ENCODE peak calls at places on chromosomes 11 and 22, in nine cellular contexts. B is colonic mucosa; Q is glutamatergic neuron; D is M059J; G is activated CD4-positive, alpha-beta T cell treated with anti-CD3 and anti-CD28 coated beads, Interleukin-2, amount 50 U/mL, for 24 hours; O is adrenal gland; H is skeletal muscle cell; A is HuH-7; W is testis. U is an unnamed sample.

GRCh38 chr11:121213568-121213893 is 79.0 kb upstream of the SC5D start:
- DNase-seq in B (no peak), Q (no peak), D (no peak), G (no peak), O (no peak), H (no peak), A (no peak), W (no peak), U (no peak)

GRCh38 chr22:45964372-45964771 is 12.6 kb downstream of the WNT7B start:
- DNase-seq in B (no peak), Q (no peak), D (no peak), G (no peak), O (no peak), H (no peak), A (no peak), W (no peak), U (no peak)

GRCh38 chr22:45468872-45469572 is 33.7 kb upstream of the FBLN1 start:
- DNase-seq in B (no peak), Q (no peak), D (peak), G (no peak), O (no peak), H (no peak), A (no peak), W (no peak), U (no peak)

GRCh38 chr22:37483594-37484114 is 2.5 kb downstream of the MFNG start:
- DNase-seq in B (no peak), Q (no peak), D (no peak), G (no peak), O (no peak), H (no peak), A (no peak), W (no peak), U (peak)

GRCh38 chr11:123457187-123457770 is 27.2 kb downstream of the GRAMD1B start:
- DNase-seq in B (no peak), Q (no peak), D (peak), G (no peak), O (peak), H (no peak), A (no peak), W (peak), U (no peak)

GRCh38 chr22:40541300-40541699 is 95.2 kb downstream of the MRTFA start:
- DNase-seq in B (no peak), Q (no peak), D (peak), G (no peak), O (no peak), H (no peak), A (no peak), W (no peak), U (no peak)

GRCh38 chr11:111913997-111914396 is 1.5 kb downstream of the HSPB2 start:
- DNase-seq in B (no peak), Q (no peak), D (peak), G (no peak), O (peak), H (no peak), A (no peak), W (peak), U (no peak)

GRCh38 chr11:130668751-130669150 is 220.3 kb downstream of the ADAMTS15 start:
- DNase-seq in B (no peak), Q (no peak), D (no peak), G (no peak), O (no peak), H (no peak), A (no peak), W (no peak), U (no peak)

GRCh38 chr11:29328961-29329441 is 687.8 kb downstream of the KCNA4 start:
- DNase-seq in B (no peak), Q (no peak), D (peak), G (no peak), O (no peak), H (no peak), A (peak), W (peak), U (peak)

GRCh38 chr22:26952654-26953379 is 295.4 kb downstream of the MIAT start:
- DNase-seq in B (no peak), Q (peak), D (no peak), G (no peak), O (no peak), H (no peak), A (no peak), W (no peak), U (no peak)

GRCh38 chr11:86696004-86696403 is 23.6 kb upstream of the ME3 start:
- DNase-seq in B (no peak), Q (no peak), D (peak), G (no peak), O (no peak), H (peak), A (no peak), W (no peak), U (no peak)

GRCh38 chr11:1826552-1827094 is 8.2 kb upstream of the SYT8 start:
- DNase-seq in B (peak), Q (peak), D (peak), G (no peak), O (no peak), H (peak), A (no peak), W (peak), U (peak)

GRCh38 chr11:35787626-35788025 is 125.1 kb downstream of the TRIM44 start:
- DNase-seq in B (no peak), Q (no peak), D (peak), G (no peak), O (no peak), H (no peak), A (no peak), W (no peak), U (no peak)

GRCh38 chr11:134751161-134751560 is 339.1 kb upstream of the B3GAT1 start:
- DNase-seq in B (no peak), Q (no peak), D (no peak), G (no peak), O (no peak), H (no peak), A (no peak), W (no peak), U (no peak)

GRCh38 chr11:8250981-8251620 is 12.6 kb downstream of the LMO1 start:
- DNase-seq in B (no peak), Q (peak), D (no peak), G (no peak), O (no peak), H (no peak), A (no peak), W (no peak), U (no peak)

GRCh38 chr22:20206709-20207215 is 55.9 kb upstream of the CCDC188 start:
- DNase-seq in B (peak), Q (no peak), D (no peak), G (no peak), O (no peak), H (no peak), A (no peak), W (no peak), U (no peak)

GRCh38 chr11:71241721-71242259 is 10.6 kb downstream of the SHANK2 start:
- DNase-seq in B (no peak), Q (no peak), D (no peak), G (no peak), O (no peak), H (no peak), A (no peak), W (no peak), U (no peak)

GRCh38 chr11:78808903-78809302 is 234.2 kb upstream of the NARS2 start:
- DNase-seq in B (peak), Q (no peak), D (peak), G (no peak), O (peak), H (no peak), A (no peak), W (no peak), U (no peak)